ENCODE peak calls at places on chromosomes 3 and 15, in ten cellular contexts. D, Q, X, Y, R, U, J, O, C and L are unnamed samples.

GRCh38 chr15:25739687-25740121 is 123.4 kb downstream of the ATP10A start:
- DNase-seq in O (no peak), U (peak), D (no peak), Y (peak), X (no peak), R (no peak), Q (peak), C (peak), J (no peak), L (no peak)

GRCh38 chr3:101159478-101159877 is 160.9 kb downstream of the IMPG2 start:
- DNase-seq in R (no peak), Q (no peak), J (no peak), O (no peak), Y (no peak), D (no peak), X (no peak), U (no peak), C (no peak), L (no peak)

GRCh38 chr3:11835028-11835639 is 11.6 kb downstream of the TAMM41 start:
- DNase-seq in D (no peak), Y (peak), X (no peak), J (no peak), Q (no peak), U (no peak), R (peak), C (no peak), O (no peak), L (no peak)

GRCh38 chr15:39629376-39629775 is 48.5 kb downstream of the THBS1 start:
- DNase-seq in D (peak), J (no peak), R (no peak), U (no peak), Q (no peak), X (no peak), C (peak), Y (no peak), O (no peak), L (no peak)

GRCh38 chr3:194686816-194687637 is 1.3 kb downstream of the FAM43A start:
- DNase-seq in R (no peak), D (no peak), U (peak), J (no peak), C (peak), O (peak), Y (peak), Q (no peak), X (peak), L (no peak)

GRCh38 chr3:56790016-56790950 is 11.5 kb downstream of the ARHGEF3 start:
- DNase-seq in J (no peak), Y (no peak), C (peak), U (no peak), R (peak), Q (no peak), O (no peak), D (no peak), X (no peak), L (no peak)

GRCh38 chr15:47184003-47184404 is 533.3 kb upstream of the SEMA6D start:
- DNase-seq in Q (no peak), R (no peak), O (peak), J (peak), C (no peak), Y (peak), D (no peak), U (peak), X (peak), L (no peak)

GRCh38 chr3:81958967-81959625 is 197.7 kb upstream of the GBE1 start:
- DNase-seq in R (peak), O (no peak), Q (no peak), J (no peak), D (no peak), Y (no peak), X (no peak), U (no peak), C (no peak), L (no peak)

GRCh38 chr3:174538116-174538515 is 321.0 kb upstream of the NAALADL2 start:
- DNase-seq in R (no peak), C (no peak), X (no peak), D (no peak), O (no peak), Q (no peak), J (no peak), Y (no peak), U (no peak), L (no peak)

GRCh38 chr15:66481107-66481856 is 16.3 kb downstream of the SNAPC5 start:
- DNase-seq in O (no peak), C (no peak), Y (no peak), J (peak), X (no peak), R (no peak), D (no peak), U (no peak), Q (no peak), L (no peak)

GRCh38 chr15:66288796-66289195 is 4.6 kb upstream of the DIS3L start:
- DNase-seq in Y (no peak), X (no peak), O (no peak), J (no peak), Q (no peak), C (no peak), R (no peak), U (no peak), D (no peak), L (no peak)

GRCh38 chr15:58491151-58491473 is 59.3 kb downstream of the LIPC start:
- DNase-seq in U (no peak), Q (no peak), X (no peak), R (no peak), Y (no peak), J (no peak), D (no peak), O (no peak), C (no peak), L (no peak)

GRCh38 chr3:82875401-82875800 is 1114.0 kb upstream of the GBE1 start:
- DNase-seq in Q (no peak), Y (no peak), X (no peak), O (no peak), C (no peak), R (no peak), U (no peak), J (no peak), D (no peak), L (no peak)

GRCh38 chr3:89000886-89001285 is 106.5 kb upstream of the EPHA3 start:
- DNase-seq in Y (no peak), O (no peak), U (no peak), C (no peak), R (no peak), Q (no peak), X (no peak), J (no peak), D (no peak), L (no peak)

GRCh38 chr15:24880663-24881062 is 74.1 kb upstream of the SNRPN start:
- DNase-seq in R (no peak), C (no peak), Y (no peak), D (no peak), U (no peak), Q (no peak), X (no peak), O (no peak), J (no peak), L (no peak)

GRCh38 chr3:164418426-164418825 is 659.9 kb downstream of the SI start:
- DNase-seq in R (no peak), J (no peak), X (no peak), Q (no peak), D (no peak), C (no peak), O (peak), U (no peak), Y (no peak), L (no peak)

GRCh38 chr3:14691719-14692118 is 16.8 kb downstream of the C3orf20 start:
- DNase-seq in X (no peak), J (no peak), U (no peak), Q (no peak), Y (no peak), C (no peak), D (no peak), O (no peak), R (no peak), L (no peak)

GRCh38 chr3:38598791-38599190 is 50.7 kb downstream of the SCN5A start:
- DNase-seq in Q (no peak), R (no peak), Y (no peak), C (no peak), O (no peak), X (no peak), J (no peak), D (no peak), U (no peak), L (no peak)

GRCh38 chr3:88092270-88092669 is 33.2 kb downstream of the ZNF654 start:
- DNase-seq in C (no peak), Q (no peak), U (no peak), R (no peak), D (no peak), O (no peak), X (no peak), J (no peak), Y (no peak), L (no peak)

GRCh38 chr3:143203848-143204247 is 84.3 kb downstream of the CHST2 start:
- DNase-seq in O (no peak), Q (no peak), U (no peak), R (no peak), C (no peak), X (no peak), D (no peak), Y (peak), J (no peak), L (no peak)

GRCh38 chr3:21750831-21751391 is at the start of gene ZNF385D:
- DNase-seq in R (no peak), O (no peak), C (no peak), Q (peak), X (peak), Y (peak), D (no peak), J (peak), U (peak), L (no peak)

GRCh38 chr3:183410759-183411158 is 17.7 kb downstream of the MCF2L2 start:
- DNase-seq in J (no peak), Y (no peak), X (no peak), O (no peak), U (no peak), R (no peak), D (no peak), C (no peak), Q (no peak), L (no peak)

GRCh38 chr3:30199096-30199734 is 407.2 kb upstream of the TGFBR2 start:
- DNase-seq in D (peak), R (peak), O (peak), Y (peak), Q (peak), U (peak), C (peak), J (peak), X (peak), L (peak)

GRCh38 chr3:106013971-106014370 is 145.2 kb upstream of the CBLB start:
- DNase-seq in U (no peak), C (no peak), R (no peak), O (no peak), Y (peak), Q (no peak), J (no peak), X (no peak), D (no peak), L (no peak)

GRCh38 chr3:123809597-123809996 is 74.5 kb downstream of the MYLK start:
- DNase-seq in J (no peak), Y (no peak), D (no peak), Q (no peak), U (no peak), C (no peak), O (no peak), R (no peak), X (no peak), L (no peak)

GRCh38 chr3:101998256-101998926 is 149.1 kb downstream of the NFKBIZ start:
- DNase-seq in R (no peak), Q (no peak), Y (no peak), U (no peak), J (no peak), X (no peak), C (no peak), O (no peak), D (no peak), L (no peak)

GRCh38 chr3:37532168-37532567 is 329.5 kb upstream of the CTDSPL start:
- DNase-seq in U (no peak), X (no peak), O (no peak), Y (no peak), C (no peak), D (no peak), J (no peak), Q (no peak), R (no peak), L (no peak)

GRCh38 chr15:31163769-31164572 is 62.4 kb upstream of the TRPM1 start:
- DNase-seq in C (no peak), J (no peak), O (no peak), U (no peak), Q (no peak), X (no peak), R (no peak), Y (no peak), D (no peak), L (no peak)

GRCh38 chr15:67836477-67836876 is 3.4 kb downstream of the RNU6-1 start:
- DNase-seq in U (peak), C (peak), R (peak), D (peak), Y (peak), Q (no peak), O (peak), J (peak), X (no peak), L (no peak)

GRCh38 chr3:123753321-123753720 is 130.8 kb downstream of the MYLK start:
- DNase-seq in Q (no peak), U (no peak), Y (no peak), O (no peak), C (no peak), J (no peak), D (no peak), R (no peak), X (no peak), L (no peak)

GRCh38 chr15:42494998-42495360 is 455 bp upstream of the SNAP23 start:
- DNase-seq in U (peak), D (peak), R (peak), X (peak), Q (no peak), Y (peak), O (peak), J (peak), C (no peak), L (peak)